ENCODE peak calls at places on chromosomes 4 and X, in five cellular contexts. D is psoas muscle, O is tibial nerve, C is AG04450, S is B cell. L is an unnamed sample.

GRCh38 chr4:72205831-72206230 is 174.0 kb downstream of the NPFFR2 start:
- DNase-seq in D (no peak), C (no peak), O (no peak), S (no peak), L (no peak)

GRCh38 chr4:15653864-15654391 is 1.2 kb downstream of the FBXL5 start:
- DNase-seq in O (no peak), D (no peak), C (no peak), S (no peak), L (no peak)

GRCh38 chr4:25321703-25322102 is 9.1 kb downstream of the ZCCHC4 start:
- DNase-seq in S (no peak), C (no peak), O (no peak), D (no peak), L (no peak)

GRCh38 chrX:40368611-40369061 is 212.1 kb upstream of the ATP6AP2 start:
- DNase-seq in C (no peak), O (no peak), S (no peak), D (no peak), L (no peak)

GRCh38 chr4:122453384-122454000 is 3.0 kb downstream of the IL2 start:
- DNase-seq in S (no peak), O (no peak), C (no peak), D (no peak), L (no peak)

GRCh38 chr4:119666653-119667091 is 38.1 kb upstream of the PDE5A start:
- DNase-seq in O (no peak), S (no peak), D (no peak), C (no peak), L (no peak)

GRCh38 chr4:52036875-52037274 is 1.2 kb downstream of the SGCB start:
- DNase-seq in S (no peak), C (no peak), O (no peak), D (no peak), L (no peak)

GRCh38 chrX:129125515-129125914 is 397.8 kb downstream of the SMARCA1 start:
- DNase-seq in O (no peak), D (no peak), S (no peak), C (no peak), L (no peak)

GRCh38 chrX:129958814-129959492 is 23.5 kb upstream of the BCORL1 start:
- DNase-seq in S (no peak), O (no peak), C (no peak), D (no peak), L (no peak)

GRCh38 chrX:56788717-56789122 is 59.7 kb downstream of the NBDY start:
- DNase-seq in O (no peak), C (no peak), S (no peak), D (peak; percentile 86), L (no peak)

GRCh38 chrX:15310117-15310516 is 5.3 kb downstream of the ASB11 start:
- DNase-seq in O (no peak), C (no peak), D (no peak), S (no peak), L (no peak)

GRCh38 chr4:2651998-2652397 is 104.1 kb downstream of the TNIP2 start:
- DNase-seq in S (no peak), C (no peak), O (no peak), D (no peak), L (no peak)

GRCh38 chr4:57605374-57605773 is 495.2 kb upstream of the IGFBP7 start:
- DNase-seq in C (no peak), O (no peak), D (no peak), S (no peak), L (no peak)

GRCh38 chr4:124806403-124806802 is 93.9 kb upstream of the ANKRD50 start:
- DNase-seq in S (no peak), C (no peak), D (no peak), O (no peak), L (no peak)

GRCh38 chr4:102263024-102263787 is 82.1 kb downstream of the SLC39A8 start:
- DNase-seq in D (no peak), O (no peak), S (peak; percentile 38), C (no peak), L (no peak)
- TF ChIP-seq CTCF in D (peak; percentile 44), O (peak; percentile 35), S (peak; percentile 79), C (peak; percentile 51), L (peak; percentile 53)

GRCh38 chrX:125998432-125998831 is 167.7 kb downstream of the DCAF12L2 start:
- DNase-seq in D (no peak), S (no peak), C (no peak), O (no peak), L (no peak)
- TF ChIP-seq CTCF in D (peak; percentile 9), S (no peak), C (no peak), O (peak; percentile 15), L (no peak)

GRCh38 chr4:4606321-4606720 is 64.5 kb upstream of the STX18 start:
- DNase-seq in C (no peak), S (no peak), D (no peak), O (no peak), L (no peak)
- TF ChIP-seq CTCF in C (no peak), S (no peak), D (no peak), O (no peak), L (no peak)

GRCh38 chr4:77120888-77121508 is 36.0 kb upstream of the CCNG2 start:
- DNase-seq in D (no peak), O (no peak), C (no peak), S (peak; percentile 34), L (no peak)
- TF ChIP-seq CTCF in D (no peak), O (no peak), C (peak; percentile 13), S (peak; percentile 42), L (no peak)

GRCh38 chr4:29927895-29928294 is 792.3 kb upstream of the PCDH7 start:
- DNase-seq in C (no peak), S (no peak), O (no peak), D (no peak), L (no peak)
- TF ChIP-seq CTCF in C (no peak), S (no peak), O (no peak), D (no peak), L (no peak)

DNA sequence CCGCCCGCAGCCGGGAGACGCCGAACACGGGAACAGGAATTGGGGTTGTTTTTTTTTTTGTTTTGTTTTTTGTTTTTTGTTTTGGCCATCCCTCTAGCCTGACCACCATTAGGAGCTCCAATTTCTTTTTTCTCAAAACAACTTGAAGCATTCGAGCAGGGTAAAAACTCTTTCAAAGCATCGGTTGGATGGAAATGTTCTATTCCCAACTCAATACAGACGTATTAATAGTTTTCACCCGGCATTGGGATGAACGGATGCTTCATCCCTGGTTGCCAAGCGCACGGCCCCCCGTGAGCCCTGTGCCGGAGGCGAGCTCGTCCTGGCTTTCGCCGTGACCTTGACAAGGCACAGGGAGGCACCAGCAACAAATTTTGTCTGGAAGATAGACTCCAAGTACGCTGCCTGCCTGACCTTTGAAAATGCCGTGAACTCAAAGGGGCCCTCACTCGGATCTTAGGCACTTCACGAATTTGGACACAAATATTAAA is 352 bp upstream of the MAP3K15 start:
- DNase-seq in O (no peak), D (no peak), S (no peak), C (no peak), L (no peak)
- TF ChIP-seq CTCF in O (no peak), D (peak; percentile 30), S (peak; percentile 27), C (no peak), L (no peak)

GRCh38 chrX:49199906-49200771 is at the start of gene SYP:
- DNase-seq in D (peak; percentile 93), S (peak; percentile 96), O (peak; percentile 73), C (peak; percentile 46), L (peak; percentile 86)
- TF ChIP-seq CTCF in D (no peak), S (no peak), O (no peak), C (no peak), L (no peak)

GRCh38 chrX:70332600-70332999 is 42.7 kb downstream of the KIF4A start:
- DNase-seq in S (no peak), C (no peak), O (no peak), D (no peak), L (no peak)
- TF ChIP-seq CTCF in S (no peak), C (peak; percentile 16), O (no peak), D (no peak), L (no peak)

GRCh38 chr4:185656467-185656890 is 121.2 kb upstream of the PDLIM3 start:
- DNase-seq in O (no peak), S (no peak), D (peak; percentile 54), C (no peak), L (peak; percentile 42)
- TF ChIP-seq CTCF in O (peak; percentile 51), S (no peak), D (peak; percentile 22), C (peak; percentile 48), L (no peak)

DNA sequence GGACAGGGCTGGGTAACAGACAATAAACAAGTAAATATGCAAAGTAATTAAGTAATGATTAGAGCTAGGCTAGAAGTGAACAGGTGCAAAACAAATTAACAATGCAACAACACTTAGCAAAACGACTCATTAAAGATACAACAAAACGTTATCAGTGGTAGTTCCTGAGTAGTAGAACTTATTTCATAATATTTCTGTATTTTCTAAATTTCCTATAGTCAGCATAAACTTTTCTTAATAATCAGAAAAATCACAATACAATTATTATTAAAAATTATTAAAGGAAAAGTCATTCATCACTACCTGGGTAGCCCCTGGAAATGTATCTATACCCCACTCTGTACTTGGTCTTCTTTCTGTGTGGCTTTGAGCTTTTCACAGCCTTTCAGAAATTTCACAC is 166.6 kb downstream of the GBA3 start:
- DNase-seq in O (no peak), D (no peak), C (no peak), S (no peak), L (no peak)
- TF ChIP-seq CTCF in O (no peak), D (no peak), C (no peak), S (no peak), L (no peak)